ENCODE peak calls at places on chromosomes 3 and 15, in seven cellular contexts. One of them, this sample, is unnamed.

GRCh38 chr15:68730491-68731317 is 90.0 kb downstream of the ANP32A start:
- DNase-seq in H7: peak
- DNase-seq in activated CD8-positive, alpha-beta memory T cell treated with anti-CD3 and anti-CD28 coated beads for 48 hours: no peak
- DNase-seq in left colon: no peak
- DNase-seq in NCI-H446 treated with DMSO at 0.1 percent for 48 hours: peak
- DNase-seq in left cardiac atrium: peak
- DNase-seq in activated effector memory CD4-positive, alpha-beta T cell treated with Interleukin-2 at 50 U/mL for 16 hours: no peak
- DNase-seq in this sample: peak

GRCh38 chr3:125358923-125359322 is 16.2 kb downstream of the ZNF148 start:
- DNase-seq in activated CD8-positive, alpha-beta memory T cell treated with anti-CD3 and anti-CD28 coated beads for 48 hours: no peak
- DNase-seq in H7: no peak
- DNase-seq in left colon: no peak
- DNase-seq in left cardiac atrium: no peak
- DNase-seq in activated effector memory CD4-positive, alpha-beta T cell treated with Interleukin-2 at 50 U/mL for 16 hours: no peak
- DNase-seq in NCI-H446 treated with DMSO at 0.1 percent for 48 hours: no peak
- DNase-seq in this sample: no peak

GRCh38 chr3:135887220-135887619 is 78.3 kb upstream of the PPP2R3A start:
- DNase-seq in left colon: no peak
- DNase-seq in left cardiac atrium: no peak
- DNase-seq in activated CD8-positive, alpha-beta memory T cell treated with anti-CD3 and anti-CD28 coated beads for 48 hours: no peak
- DNase-seq in NCI-H446 treated with DMSO at 0.1 percent for 48 hours: no peak
- DNase-seq in activated effector memory CD4-positive, alpha-beta T cell treated with Interleukin-2 at 50 U/mL for 16 hours: no peak
- DNase-seq in H7: no peak
- DNase-seq in this sample: no peak

GRCh38 chr3:147699175-147699838 is 290.1 kb downstream of the ZIC1 start:
- DNase-seq in left cardiac atrium: no peak
- DNase-seq in activated effector memory CD4-positive, alpha-beta T cell treated with Interleukin-2 at 50 U/mL for 16 hours: no peak
- DNase-seq in left colon: no peak
- DNase-seq in activated CD8-positive, alpha-beta memory T cell treated with anti-CD3 and anti-CD28 coated beads for 48 hours: no peak
- DNase-seq in NCI-H446 treated with DMSO at 0.1 percent for 48 hours: no peak
- DNase-seq in H7: no peak
- DNase-seq in this sample: peak

GRCh38 chr3:113151475-113152031 is 59.8 kb upstream of the BOC start:
- DNase-seq in left cardiac atrium: no peak
- DNase-seq in left colon: peak
- DNase-seq in activated CD8-positive, alpha-beta memory T cell treated with anti-CD3 and anti-CD28 coated beads for 48 hours: no peak
- DNase-seq in H7: no peak
- DNase-seq in NCI-H446 treated with DMSO at 0.1 percent for 48 hours: no peak
- DNase-seq in activated effector memory CD4-positive, alpha-beta T cell treated with Interleukin-2 at 50 U/mL for 16 hours: no peak
- DNase-seq in this sample: no peak

GRCh38 chr3:126114406-126115386 is 30.8 kb upstream of the SLC41A3 start:
- DNase-seq in H7: peak
- DNase-seq in NCI-H446 treated with DMSO at 0.1 percent for 48 hours: no peak
- DNase-seq in left cardiac atrium: no peak
- DNase-seq in left colon: peak
- DNase-seq in activated CD8-positive, alpha-beta memory T cell treated with anti-CD3 and anti-CD28 coated beads for 48 hours: no peak
- DNase-seq in activated effector memory CD4-positive, alpha-beta T cell treated with Interleukin-2 at 50 U/mL for 16 hours: no peak
- DNase-seq in this sample: no peak

GRCh38 chr3:167728176-167728575 is 6.5 kb downstream of the PDCD10 start:
- DNase-seq in left cardiac atrium: no peak
- DNase-seq in activated CD8-positive, alpha-beta memory T cell treated with anti-CD3 and anti-CD28 coated beads for 48 hours: no peak
- DNase-seq in activated effector memory CD4-positive, alpha-beta T cell treated with Interleukin-2 at 50 U/mL for 16 hours: no peak
- DNase-seq in NCI-H446 treated with DMSO at 0.1 percent for 48 hours: no peak
- DNase-seq in left colon: no peak
- DNase-seq in H7: no peak
- DNase-seq in this sample: no peak

GRCh38 chr3:110193114-110193513 is 855.8 kb upstream of the DPPA4 start:
- DNase-seq in NCI-H446 treated with DMSO at 0.1 percent for 48 hours: no peak
- DNase-seq in left cardiac atrium: no peak
- DNase-seq in H7: no peak
- DNase-seq in activated effector memory CD4-positive, alpha-beta T cell treated with Interleukin-2 at 50 U/mL for 16 hours: no peak
- DNase-seq in activated CD8-positive, alpha-beta memory T cell treated with anti-CD3 and anti-CD28 coated beads for 48 hours: no peak
- DNase-seq in left colon: no peak
- DNase-seq in this sample: no peak

GRCh38 chr3:81003817-81004216 is 757.6 kb downstream of the GBE1 start:
- DNase-seq in left colon: no peak
- DNase-seq in activated CD8-positive, alpha-beta memory T cell treated with anti-CD3 and anti-CD28 coated beads for 48 hours: no peak
- DNase-seq in NCI-H446 treated with DMSO at 0.1 percent for 48 hours: no peak
- DNase-seq in left cardiac atrium: no peak
- DNase-seq in H7: no peak
- DNase-seq in activated effector memory CD4-positive, alpha-beta T cell treated with Interleukin-2 at 50 U/mL for 16 hours: no peak
- DNase-seq in this sample: no peak

GRCh38 chr15:31200735-31201151 is 99.2 kb upstream of the TRPM1 start:
- DNase-seq in activated CD8-positive, alpha-beta memory T cell treated with anti-CD3 and anti-CD28 coated beads for 48 hours: no peak
- DNase-seq in H7: peak
- DNase-seq in activated effector memory CD4-positive, alpha-beta T cell treated with Interleukin-2 at 50 U/mL for 16 hours: peak
- DNase-seq in left colon: peak
- DNase-seq in NCI-H446 treated with DMSO at 0.1 percent for 48 hours: no peak
- DNase-seq in left cardiac atrium: peak
- DNase-seq in this sample: peak

GRCh38 chr3:135966349-135966695 is 794 bp downstream of the PPP2R3A start:
- DNase-seq in activated effector memory CD4-positive, alpha-beta T cell treated with Interleukin-2 at 50 U/mL for 16 hours: no peak
- DNase-seq in left colon: no peak
- DNase-seq in left cardiac atrium: no peak
- DNase-seq in NCI-H446 treated with DMSO at 0.1 percent for 48 hours: no peak
- DNase-seq in H7: no peak
- DNase-seq in activated CD8-positive, alpha-beta memory T cell treated with anti-CD3 and anti-CD28 coated beads for 48 hours: no peak
- DNase-seq in this sample: no peak

GRCh38 chr3:11734-12133 is 184.8 kb upstream of the CHL1 start:
- DNase-seq in NCI-H446 treated with DMSO at 0.1 percent for 48 hours: no peak
- DNase-seq in activated effector memory CD4-positive, alpha-beta T cell treated with Interleukin-2 at 50 U/mL for 16 hours: no peak
- DNase-seq in H7: no peak
- DNase-seq in left cardiac atrium: peak
- DNase-seq in left colon: no peak
- DNase-seq in activated CD8-positive, alpha-beta memory T cell treated with anti-CD3 and anti-CD28 coated beads for 48 hours: no peak
- DNase-seq in this sample: no peak

GRCh38 chr3:141498592-141499223 is 11.9 kb downstream of the RASA2 start:
- DNase-seq in activated effector memory CD4-positive, alpha-beta T cell treated with Interleukin-2 at 50 U/mL for 16 hours: peak
- DNase-seq in left cardiac atrium: peak
- DNase-seq in activated CD8-positive, alpha-beta memory T cell treated with anti-CD3 and anti-CD28 coated beads for 48 hours: peak
- DNase-seq in left colon: peak
- DNase-seq in NCI-H446 treated with DMSO at 0.1 percent for 48 hours: no peak
- DNase-seq in H7: no peak
- DNase-seq in this sample: peak

GRCh38 chr15:47384316-47384715 is 333.0 kb upstream of the SEMA6D start:
- DNase-seq in NCI-H446 treated with DMSO at 0.1 percent for 48 hours: peak
- DNase-seq in activated CD8-positive, alpha-beta memory T cell treated with anti-CD3 and anti-CD28 coated beads for 48 hours: no peak
- DNase-seq in activated effector memory CD4-positive, alpha-beta T cell treated with Interleukin-2 at 50 U/mL for 16 hours: no peak
- DNase-seq in left cardiac atrium: peak
- DNase-seq in H7: no peak
- DNase-seq in left colon: no peak
- DNase-seq in this sample: peak

GRCh38 chr15:40367038-40367672 is 9.1 kb downstream of the DISP2 start:
- DNase-seq in activated CD8-positive, alpha-beta memory T cell treated with anti-CD3 and anti-CD28 coated beads for 48 hours: no peak
- DNase-seq in NCI-H446 treated with DMSO at 0.1 percent for 48 hours: no peak
- DNase-seq in left colon: peak
- DNase-seq in activated effector memory CD4-positive, alpha-beta T cell treated with Interleukin-2 at 50 U/mL for 16 hours: no peak
- DNase-seq in left cardiac atrium: peak
- DNase-seq in H7: no peak
- DNase-seq in this sample: no peak

GRCh38 chr3:89332311-89333159 is 225.1 kb downstream of the EPHA3 start:
- DNase-seq in left colon: no peak
- DNase-seq in NCI-H446 treated with DMSO at 0.1 percent for 48 hours: no peak
- DNase-seq in left cardiac atrium: no peak
- DNase-seq in H7: no peak
- DNase-seq in activated CD8-positive, alpha-beta memory T cell treated with anti-CD3 and anti-CD28 coated beads for 48 hours: no peak
- DNase-seq in activated effector memory CD4-positive, alpha-beta T cell treated with Interleukin-2 at 50 U/mL for 16 hours: no peak
- DNase-seq in this sample: no peak

GRCh38 chr15:84788500-84788899 is 28.7 kb upstream of the ALPK3 start:
- DNase-seq in NCI-H446 treated with DMSO at 0.1 percent for 48 hours: no peak
- DNase-seq in activated CD8-positive, alpha-beta memory T cell treated with anti-CD3 and anti-CD28 coated beads for 48 hours: no peak
- DNase-seq in activated effector memory CD4-positive, alpha-beta T cell treated with Interleukin-2 at 50 U/mL for 16 hours: no peak
- DNase-seq in left colon: no peak
- DNase-seq in left cardiac atrium: no peak
- DNase-seq in H7: no peak
- DNase-seq in this sample: no peak

GRCh38 chr15:47756872-47757271 is 39.6 kb downstream of the SEMA6D start:
- DNase-seq in NCI-H446 treated with DMSO at 0.1 percent for 48 hours: no peak
- DNase-seq in H7: peak
- DNase-seq in activated CD8-positive, alpha-beta memory T cell treated with anti-CD3 and anti-CD28 coated beads for 48 hours: no peak
- DNase-seq in activated effector memory CD4-positive, alpha-beta T cell treated with Interleukin-2 at 50 U/mL for 16 hours: no peak
- DNase-seq in left cardiac atrium: peak
- DNase-seq in left colon: peak
- DNase-seq in this sample: no peak

GRCh38 chr15:31970007-31970406 is 60.3 kb upstream of the CHRNA7 start:
- DNase-seq in left colon: no peak
- DNase-seq in activated effector memory CD4-positive, alpha-beta T cell treated with Interleukin-2 at 50 U/mL for 16 hours: no peak
- DNase-seq in H7: no peak
- DNase-seq in activated CD8-positive, alpha-beta memory T cell treated with anti-CD3 and anti-CD28 coated beads for 48 hours: no peak
- DNase-seq in left cardiac atrium: no peak
- DNase-seq in NCI-H446 treated with DMSO at 0.1 percent for 48 hours: no peak
- DNase-seq in this sample: no peak

GRCh38 chr3:156396851-156397250 is 158.1 kb downstream of the SSR3 start:
- DNase-seq in left colon: no peak
- DNase-seq in left cardiac atrium: no peak
- DNase-seq in activated effector memory CD4-positive, alpha-beta T cell treated with Interleukin-2 at 50 U/mL for 16 hours: no peak
- DNase-seq in NCI-H446 treated with DMSO at 0.1 percent for 48 hours: peak
- DNase-seq in H7: no peak
- DNase-seq in activated CD8-positive, alpha-beta memory T cell treated with anti-CD3 and anti-CD28 coated beads for 48 hours: no peak
- DNase-seq in this sample: no peak

GRCh38 chr3:176755552-176755951 is 441.7 kb downstream of the TBL1XR1 start:
- DNase-seq in activated effector memory CD4-positive, alpha-beta T cell treated with Interleukin-2 at 50 U/mL for 16 hours: no peak
- DNase-seq in left colon: no peak
- DNase-seq in H7: no peak
- DNase-seq in NCI-H446 treated with DMSO at 0.1 percent for 48 hours: no peak
- DNase-seq in left cardiac atrium: no peak
- DNase-seq in activated CD8-positive, alpha-beta memory T cell treated with anti-CD3 and anti-CD28 coated beads for 48 hours: no peak
- DNase-seq in this sample: no peak

GRCh38 chr3:128342701-128343180 is 123.9 kb downstream of the DNAJB8 start:
- DNase-seq in H7: no peak
- DNase-seq in left colon: no peak
- DNase-seq in activated effector memory CD4-positive, alpha-beta T cell treated with Interleukin-2 at 50 U/mL for 16 hours: no peak
- DNase-seq in activated CD8-positive, alpha-beta memory T cell treated with anti-CD3 and anti-CD28 coated beads for 48 hours: no peak
- DNase-seq in NCI-H446 treated with DMSO at 0.1 percent for 48 hours: no peak
- DNase-seq in left cardiac atrium: no peak
- DNase-seq in this sample: no peak

GRCh38 chr3:181565416-181565815 is 146.3 kb upstream of the SOX2 start:
- DNase-seq in H7: no peak
- DNase-seq in NCI-H446 treated with DMSO at 0.1 percent for 48 hours: no peak
- DNase-seq in left cardiac atrium: no peak
- DNase-seq in left colon: no peak
- DNase-seq in activated effector memory CD4-positive, alpha-beta T cell treated with Interleukin-2 at 50 U/mL for 16 hours: no peak
- DNase-seq in activated CD8-positive, alpha-beta memory T cell treated with anti-CD3 and anti-CD28 coated beads for 48 hours: no peak
- DNase-seq in this sample: no peak

GRCh38 chr15:40891810-40892448 is 2.3 kb upstream of the VPS18 start:
- DNase-seq in H7: peak
- DNase-seq in activated effector memory CD4-positive, alpha-beta T cell treated with Interleukin-2 at 50 U/mL for 16 hours: no peak
- DNase-seq in NCI-H446 treated with DMSO at 0.1 percent for 48 hours: no peak
- DNase-seq in left cardiac atrium: no peak
- DNase-seq in left colon: no peak
- DNase-seq in activated CD8-positive, alpha-beta memory T cell treated with anti-CD3 and anti-CD28 coated beads for 48 hours: no peak
- DNase-seq in this sample: peak

GRCh38 chr15:70726753-70727152 is 36.6 kb downstream of the UACA start:
- DNase-seq in left colon: no peak
- DNase-seq in activated CD8-positive, alpha-beta memory T cell treated with anti-CD3 and anti-CD28 coated beads for 48 hours: no peak
- DNase-seq in left cardiac atrium: no peak
- DNase-seq in NCI-H446 treated with DMSO at 0.1 percent for 48 hours: no peak
- DNase-seq in H7: peak
- DNase-seq in activated effector memory CD4-positive, alpha-beta T cell treated with Interleukin-2 at 50 U/mL for 16 hours: no peak
- DNase-seq in this sample: no peak

GRCh38 chr3:66037986-66038369 is 740 bp downstream of the MAGI1 start:
- DNase-seq in activated CD8-positive, alpha-beta memory T cell treated with anti-CD3 and anti-CD28 coated beads for 48 hours: no peak
- DNase-seq in activated effector memory CD4-positive, alpha-beta T cell treated with Interleukin-2 at 50 U/mL for 16 hours: no peak
- DNase-seq in left cardiac atrium: peak
- DNase-seq in NCI-H446 treated with DMSO at 0.1 percent for 48 hours: no peak
- DNase-seq in left colon: peak
- DNase-seq in H7: peak
- DNase-seq in this sample: no peak

GRCh38 chr3:128080323-128080898 is 28.2 kb downstream of the SEC61A1 start:
- DNase-seq in activated CD8-positive, alpha-beta memory T cell treated with anti-CD3 and anti-CD28 coated beads for 48 hours: no peak
- DNase-seq in left cardiac atrium: no peak
- DNase-seq in NCI-H446 treated with DMSO at 0.1 percent for 48 hours: no peak
- DNase-seq in H7: no peak
- DNase-seq in left colon: no peak
- DNase-seq in activated effector memory CD4-positive, alpha-beta T cell treated with Interleukin-2 at 50 U/mL for 16 hours: no peak
- DNase-seq in this sample: no peak

GRCh38 chr15:38275951-38276350 is 23.3 kb downstream of the SPRED1 start:
- DNase-seq in NCI-H446 treated with DMSO at 0.1 percent for 48 hours: no peak
- DNase-seq in activated effector memory CD4-positive, alpha-beta T cell treated with Interleukin-2 at 50 U/mL for 16 hours: no peak
- DNase-seq in activated CD8-positive, alpha-beta memory T cell treated with anti-CD3 and anti-CD28 coated beads for 48 hours: no peak
- DNase-seq in left colon: no peak
- DNase-seq in left cardiac atrium: no peak
- DNase-seq in H7: no peak
- DNase-seq in this sample: no peak

GRCh38 chr15:60004019-60004845 is at the start of gene FOXB1:
- DNase-seq in NCI-H446 treated with DMSO at 0.1 percent for 48 hours: no peak
- DNase-seq in left colon: no peak
- DNase-seq in left cardiac atrium: no peak
- DNase-seq in activated effector memory CD4-positive, alpha-beta T cell treated with Interleukin-2 at 50 U/mL for 16 hours: no peak
- DNase-seq in H7: peak
- DNase-seq in activated CD8-positive, alpha-beta memory T cell treated with anti-CD3 and anti-CD28 coated beads for 48 hours: no peak
- DNase-seq in this sample: no peak

GRCh38 chr15:60119101-60119500 is 115.0 kb downstream of the FOXB1 start:
- DNase-seq in activated effector memory CD4-positive, alpha-beta T cell treated with Interleukin-2 at 50 U/mL for 16 hours: no peak
- DNase-seq in left colon: no peak
- DNase-seq in NCI-H446 treated with DMSO at 0.1 percent for 48 hours: no peak
- DNase-seq in left cardiac atrium: no peak
- DNase-seq in H7: no peak
- DNase-seq in activated CD8-positive, alpha-beta memory T cell treated with anti-CD3 and anti-CD28 coated beads for 48 hours: no peak
- DNase-seq in this sample: no peak